ENCODE peak calls at places on chromosomes 16 and 17, in nine cellular contexts. One of them, this sample, is unnamed.

GRCh38 chr16:63312343-63312742 is 1276.1 kb upstream of the CDH8 start:
- DNase-seq in omental fat pad: no peak
- DNase-seq in AG09309: no peak
- DNase-seq in stimulated activated CD4-positive, alpha-beta T cell treated with anti-CD3 and anti-CD28 coated beads, Interleukin-15, amount 100 ng/mL, for 24 hours: no peak
- DNase-seq in activated naive CD8-positive, alpha-beta T cell treated with anti-CD3 and anti-CD28 coated beads for 36 hours: no peak
- DNase-seq in mesendoderm: no peak
- DNase-seq in transverse colon: no peak
- DNase-seq in head of caudate nucleus: no peak
- DNase-seq in activated CD4-positive, alpha-beta T cell treated with anti-CD3 and anti-CD28 coated beads, Interleukin-2, amount 10 ng/mL, durations not matched to agents 7 days and 5 days: no peak
- DNase-seq in this sample: no peak

GRCh38 chr17:78661092-78661770 is 84.0 kb upstream of the DNAH17 start:
- DNase-seq in omental fat pad: no peak
- DNase-seq in AG09309: no peak
- DNase-seq in stimulated activated CD4-positive, alpha-beta T cell treated with anti-CD3 and anti-CD28 coated beads, Interleukin-15, amount 100 ng/mL, for 24 hours: no peak
- DNase-seq in activated naive CD8-positive, alpha-beta T cell treated with anti-CD3 and anti-CD28 coated beads for 36 hours: no peak
- DNase-seq in mesendoderm: no peak
- DNase-seq in transverse colon: no peak
- DNase-seq in head of caudate nucleus: no peak
- DNase-seq in activated CD4-positive, alpha-beta T cell treated with anti-CD3 and anti-CD28 coated beads, Interleukin-2, amount 10 ng/mL, durations not matched to agents 7 days and 5 days: no peak
- DNase-seq in this sample: no peak

GRCh38 chr17:40106760-40107265 is 6.4 kb upstream of the NR1D1 start:
- DNase-seq in omental fat pad: no peak
- DNase-seq in AG09309: no peak
- DNase-seq in stimulated activated CD4-positive, alpha-beta T cell treated with anti-CD3 and anti-CD28 coated beads, Interleukin-15, amount 100 ng/mL, for 24 hours: no peak
- DNase-seq in activated naive CD8-positive, alpha-beta T cell treated with anti-CD3 and anti-CD28 coated beads for 36 hours: no peak
- DNase-seq in mesendoderm: no peak
- DNase-seq in transverse colon: no peak
- DNase-seq in head of caudate nucleus: no peak
- DNase-seq in activated CD4-positive, alpha-beta T cell treated with anti-CD3 and anti-CD28 coated beads, Interleukin-2, amount 10 ng/mL, durations not matched to agents 7 days and 5 days: no peak
- DNase-seq in this sample: no peak

GRCh38 chr17:62126292-62126691 is 61.2 kb upstream of the MED13 start:
- DNase-seq in omental fat pad: no peak
- DNase-seq in AG09309: no peak
- DNase-seq in stimulated activated CD4-positive, alpha-beta T cell treated with anti-CD3 and anti-CD28 coated beads, Interleukin-15, amount 100 ng/mL, for 24 hours: no peak
- DNase-seq in activated naive CD8-positive, alpha-beta T cell treated with anti-CD3 and anti-CD28 coated beads for 36 hours: no peak
- DNase-seq in mesendoderm: no peak
- DNase-seq in transverse colon: no peak
- DNase-seq in head of caudate nucleus: no peak
- DNase-seq in activated CD4-positive, alpha-beta T cell treated with anti-CD3 and anti-CD28 coated beads, Interleukin-2, amount 10 ng/mL, durations not matched to agents 7 days and 5 days: no peak
- DNase-seq in this sample: no peak

GRCh38 chr17:74566132-74566753 is 1.1 kb downstream of the CD300H start:
- DNase-seq in omental fat pad: no peak
- DNase-seq in AG09309: no peak
- DNase-seq in stimulated activated CD4-positive, alpha-beta T cell treated with anti-CD3 and anti-CD28 coated beads, Interleukin-15, amount 100 ng/mL, for 24 hours: peak; percentile 59
- DNase-seq in activated naive CD8-positive, alpha-beta T cell treated with anti-CD3 and anti-CD28 coated beads for 36 hours: peak; percentile 19
- DNase-seq in mesendoderm: peak; percentile 70
- DNase-seq in transverse colon: peak; percentile 39
- DNase-seq in head of caudate nucleus: peak; percentile 63
- DNase-seq in activated CD4-positive, alpha-beta T cell treated with anti-CD3 and anti-CD28 coated beads, Interleukin-2, amount 10 ng/mL, durations not matched to agents 7 days and 5 days: peak; percentile 40
- DNase-seq in this sample: peak; percentile 66

GRCh38 chr16:64964126-64964540 is 157.7 kb downstream of the CDH11 start:
- DNase-seq in omental fat pad: no peak
- DNase-seq in AG09309: no peak
- DNase-seq in stimulated activated CD4-positive, alpha-beta T cell treated with anti-CD3 and anti-CD28 coated beads, Interleukin-15, amount 100 ng/mL, for 24 hours: no peak
- DNase-seq in activated naive CD8-positive, alpha-beta T cell treated with anti-CD3 and anti-CD28 coated beads for 36 hours: no peak
- DNase-seq in mesendoderm: no peak
- DNase-seq in transverse colon: no peak
- DNase-seq in head of caudate nucleus: no peak
- DNase-seq in activated CD4-positive, alpha-beta T cell treated with anti-CD3 and anti-CD28 coated beads, Interleukin-2, amount 10 ng/mL, durations not matched to agents 7 days and 5 days: no peak
- DNase-seq in this sample: no peak

GRCh38 chr16:11487289-11487688 is 99.4 kb downstream of the LITAF start:
- DNase-seq in omental fat pad: no peak
- DNase-seq in AG09309: no peak
- DNase-seq in stimulated activated CD4-positive, alpha-beta T cell treated with anti-CD3 and anti-CD28 coated beads, Interleukin-15, amount 100 ng/mL, for 24 hours: no peak
- DNase-seq in activated naive CD8-positive, alpha-beta T cell treated with anti-CD3 and anti-CD28 coated beads for 36 hours: no peak
- DNase-seq in mesendoderm: no peak
- DNase-seq in transverse colon: no peak
- DNase-seq in head of caudate nucleus: no peak
- DNase-seq in activated CD4-positive, alpha-beta T cell treated with anti-CD3 and anti-CD28 coated beads, Interleukin-2, amount 10 ng/mL, durations not matched to agents 7 days and 5 days: no peak
- DNase-seq in this sample: no peak

GRCh38 chr17:75549246-75550138 is 24.0 kb downstream of the LLGL2 start:
- DNase-seq in omental fat pad: no peak
- DNase-seq in AG09309: no peak
- DNase-seq in stimulated activated CD4-positive, alpha-beta T cell treated with anti-CD3 and anti-CD28 coated beads, Interleukin-15, amount 100 ng/mL, for 24 hours: no peak
- DNase-seq in activated naive CD8-positive, alpha-beta T cell treated with anti-CD3 and anti-CD28 coated beads for 36 hours: no peak
- DNase-seq in mesendoderm: peak; percentile 84
- DNase-seq in transverse colon: peak; percentile 87
- DNase-seq in head of caudate nucleus: no peak
- DNase-seq in activated CD4-positive, alpha-beta T cell treated with anti-CD3 and anti-CD28 coated beads, Interleukin-2, amount 10 ng/mL, durations not matched to agents 7 days and 5 days: no peak
- DNase-seq in this sample: no peak

GRCh38 chr16:82260212-82260795 is 90.3 kb upstream of the MPHOSPH6 start:
- DNase-seq in omental fat pad: no peak
- DNase-seq in AG09309: no peak
- DNase-seq in stimulated activated CD4-positive, alpha-beta T cell treated with anti-CD3 and anti-CD28 coated beads, Interleukin-15, amount 100 ng/mL, for 24 hours: no peak
- DNase-seq in activated naive CD8-positive, alpha-beta T cell treated with anti-CD3 and anti-CD28 coated beads for 36 hours: no peak
- DNase-seq in mesendoderm: no peak
- DNase-seq in transverse colon: no peak
- DNase-seq in head of caudate nucleus: no peak
- DNase-seq in activated CD4-positive, alpha-beta T cell treated with anti-CD3 and anti-CD28 coated beads, Interleukin-2, amount 10 ng/mL, durations not matched to agents 7 days and 5 days: no peak
- DNase-seq in this sample: no peak

GRCh38 chr17:74736423-74737298 is at the start of gene RAB37:
- DNase-seq in omental fat pad: no peak
- DNase-seq in AG09309: no peak
- DNase-seq in stimulated activated CD4-positive, alpha-beta T cell treated with anti-CD3 and anti-CD28 coated beads, Interleukin-15, amount 100 ng/mL, for 24 hours: peak; percentile 47
- DNase-seq in activated naive CD8-positive, alpha-beta T cell treated with anti-CD3 and anti-CD28 coated beads for 36 hours: peak; percentile 52
- DNase-seq in mesendoderm: peak; percentile 86
- DNase-seq in transverse colon: peak; percentile 59
- DNase-seq in head of caudate nucleus: no peak
- DNase-seq in activated CD4-positive, alpha-beta T cell treated with anti-CD3 and anti-CD28 coated beads, Interleukin-2, amount 10 ng/mL, durations not matched to agents 7 days and 5 days: peak; percentile 39
- DNase-seq in this sample: peak; percentile 81

GRCh38 chr17:75367312-75367711 is 38.2 kb downstream of the GRB2 start:
- DNase-seq in omental fat pad: no peak
- DNase-seq in AG09309: no peak
- DNase-seq in stimulated activated CD4-positive, alpha-beta T cell treated with anti-CD3 and anti-CD28 coated beads, Interleukin-15, amount 100 ng/mL, for 24 hours: no peak
- DNase-seq in activated naive CD8-positive, alpha-beta T cell treated with anti-CD3 and anti-CD28 coated beads for 36 hours: no peak
- DNase-seq in mesendoderm: peak; percentile 56
- DNase-seq in transverse colon: no peak
- DNase-seq in head of caudate nucleus: no peak
- DNase-seq in activated CD4-positive, alpha-beta T cell treated with anti-CD3 and anti-CD28 coated beads, Interleukin-2, amount 10 ng/mL, durations not matched to agents 7 days and 5 days: no peak
- DNase-seq in this sample: no peak

GRCh38 chr17:73307130-73307529 is 4.7 kb downstream of the CDC42EP4 start:
- DNase-seq in omental fat pad: no peak
- DNase-seq in AG09309: no peak
- DNase-seq in stimulated activated CD4-positive, alpha-beta T cell treated with anti-CD3 and anti-CD28 coated beads, Interleukin-15, amount 100 ng/mL, for 24 hours: no peak
- DNase-seq in activated naive CD8-positive, alpha-beta T cell treated with anti-CD3 and anti-CD28 coated beads for 36 hours: no peak
- DNase-seq in mesendoderm: no peak
- DNase-seq in transverse colon: peak; percentile 55
- DNase-seq in head of caudate nucleus: no peak
- DNase-seq in activated CD4-positive, alpha-beta T cell treated with anti-CD3 and anti-CD28 coated beads, Interleukin-2, amount 10 ng/mL, durations not matched to agents 7 days and 5 days: no peak
- DNase-seq in this sample: no peak

GRCh38 chr16:4763791-4764190 is 3.2 kb downstream of the ZNF500 start:
- DNase-seq in omental fat pad: no peak
- DNase-seq in AG09309: no peak
- DNase-seq in stimulated activated CD4-positive, alpha-beta T cell treated with anti-CD3 and anti-CD28 coated beads, Interleukin-15, amount 100 ng/mL, for 24 hours: no peak
- DNase-seq in activated naive CD8-positive, alpha-beta T cell treated with anti-CD3 and anti-CD28 coated beads for 36 hours: no peak
- DNase-seq in mesendoderm: no peak
- DNase-seq in transverse colon: no peak
- DNase-seq in head of caudate nucleus: no peak
- DNase-seq in activated CD4-positive, alpha-beta T cell treated with anti-CD3 and anti-CD28 coated beads, Interleukin-2, amount 10 ng/mL, durations not matched to agents 7 days and 5 days: no peak
- DNase-seq in this sample: no peak

GRCh38 chr17:73533127-73533526 is 111.1 kb downstream of the SDK2 start:
- DNase-seq in omental fat pad: no peak
- DNase-seq in AG09309: no peak
- DNase-seq in stimulated activated CD4-positive, alpha-beta T cell treated with anti-CD3 and anti-CD28 coated beads, Interleukin-15, amount 100 ng/mL, for 24 hours: no peak
- DNase-seq in activated naive CD8-positive, alpha-beta T cell treated with anti-CD3 and anti-CD28 coated beads for 36 hours: no peak
- DNase-seq in mesendoderm: no peak
- DNase-seq in transverse colon: no peak
- DNase-seq in head of caudate nucleus: peak; percentile 11
- DNase-seq in activated CD4-positive, alpha-beta T cell treated with anti-CD3 and anti-CD28 coated beads, Interleukin-2, amount 10 ng/mL, durations not matched to agents 7 days and 5 days: no peak
- DNase-seq in this sample: no peak

GRCh38 chr16:72921620-72922019 is 126.3 kb downstream of the ZFHX3 start:
- DNase-seq in omental fat pad: no peak
- DNase-seq in AG09309: no peak
- DNase-seq in stimulated activated CD4-positive, alpha-beta T cell treated with anti-CD3 and anti-CD28 coated beads, Interleukin-15, amount 100 ng/mL, for 24 hours: no peak
- DNase-seq in activated naive CD8-positive, alpha-beta T cell treated with anti-CD3 and anti-CD28 coated beads for 36 hours: no peak
- DNase-seq in mesendoderm: no peak
- DNase-seq in transverse colon: no peak
- DNase-seq in head of caudate nucleus: peak; percentile 64
- DNase-seq in activated CD4-positive, alpha-beta T cell treated with anti-CD3 and anti-CD28 coated beads, Interleukin-2, amount 10 ng/mL, durations not matched to agents 7 days and 5 days: no peak
- DNase-seq in this sample: no peak

GRCh38 chr16:68111379-68111778 is 26.2 kb downstream of the NFATC3 start:
- DNase-seq in omental fat pad: no peak
- DNase-seq in AG09309: no peak
- DNase-seq in stimulated activated CD4-positive, alpha-beta T cell treated with anti-CD3 and anti-CD28 coated beads, Interleukin-15, amount 100 ng/mL, for 24 hours: no peak
- DNase-seq in activated naive CD8-positive, alpha-beta T cell treated with anti-CD3 and anti-CD28 coated beads for 36 hours: no peak
- DNase-seq in mesendoderm: no peak
- DNase-seq in transverse colon: no peak
- DNase-seq in head of caudate nucleus: no peak
- DNase-seq in activated CD4-positive, alpha-beta T cell treated with anti-CD3 and anti-CD28 coated beads, Interleukin-2, amount 10 ng/mL, durations not matched to agents 7 days and 5 days: no peak
- DNase-seq in this sample: no peak

GRCh38 chr17:75557075-75557851 is 30.3 kb upstream of the MYO15B start:
- DNase-seq in omental fat pad: no peak
- DNase-seq in AG09309: no peak
- DNase-seq in stimulated activated CD4-positive, alpha-beta T cell treated with anti-CD3 and anti-CD28 coated beads, Interleukin-15, amount 100 ng/mL, for 24 hours: no peak
- DNase-seq in activated naive CD8-positive, alpha-beta T cell treated with anti-CD3 and anti-CD28 coated beads for 36 hours: no peak
- DNase-seq in mesendoderm: peak; percentile 25
- DNase-seq in transverse colon: peak; percentile 81
- DNase-seq in head of caudate nucleus: peak; percentile 70
- DNase-seq in activated CD4-positive, alpha-beta T cell treated with anti-CD3 and anti-CD28 coated beads, Interleukin-2, amount 10 ng/mL, durations not matched to agents 7 days and 5 days: no peak
- DNase-seq in this sample: no peak

GRCh38 chr17:17258998-17259397 is 22.0 kb upstream of the FLCN start:
- DNase-seq in omental fat pad: no peak
- DNase-seq in AG09309: no peak
- DNase-seq in stimulated activated CD4-positive, alpha-beta T cell treated with anti-CD3 and anti-CD28 coated beads, Interleukin-15, amount 100 ng/mL, for 24 hours: no peak
- DNase-seq in activated naive CD8-positive, alpha-beta T cell treated with anti-CD3 and anti-CD28 coated beads for 36 hours: no peak
- DNase-seq in mesendoderm: no peak
- DNase-seq in transverse colon: no peak
- DNase-seq in head of caudate nucleus: peak; percentile 50
- DNase-seq in activated CD4-positive, alpha-beta T cell treated with anti-CD3 and anti-CD28 coated beads, Interleukin-2, amount 10 ng/mL, durations not matched to agents 7 days and 5 days: no peak
- DNase-seq in this sample: no peak

GRCh38 chr17:47223007-47223406 is 13.9 kb downstream of the MYL4 start:
- DNase-seq in omental fat pad: no peak
- DNase-seq in AG09309: no peak
- DNase-seq in stimulated activated CD4-positive, alpha-beta T cell treated with anti-CD3 and anti-CD28 coated beads, Interleukin-15, amount 100 ng/mL, for 24 hours: no peak
- DNase-seq in activated naive CD8-positive, alpha-beta T cell treated with anti-CD3 and anti-CD28 coated beads for 36 hours: no peak
- DNase-seq in mesendoderm: no peak
- DNase-seq in transverse colon: no peak
- DNase-seq in head of caudate nucleus: no peak
- DNase-seq in activated CD4-positive, alpha-beta T cell treated with anti-CD3 and anti-CD28 coated beads, Interleukin-2, amount 10 ng/mL, durations not matched to agents 7 days and 5 days: no peak
- DNase-seq in this sample: no peak

GRCh38 chr17:79901131-79901530 is 61.9 kb upstream of the CBX4 start:
- DNase-seq in omental fat pad: no peak
- DNase-seq in AG09309: no peak
- DNase-seq in stimulated activated CD4-positive, alpha-beta T cell treated with anti-CD3 and anti-CD28 coated beads, Interleukin-15, amount 100 ng/mL, for 24 hours: no peak
- DNase-seq in activated naive CD8-positive, alpha-beta T cell treated with anti-CD3 and anti-CD28 coated beads for 36 hours: no peak
- DNase-seq in mesendoderm: no peak
- DNase-seq in transverse colon: no peak
- DNase-seq in head of caudate nucleus: no peak
- DNase-seq in activated CD4-positive, alpha-beta T cell treated with anti-CD3 and anti-CD28 coated beads, Interleukin-2, amount 10 ng/mL, durations not matched to agents 7 days and 5 days: no peak
- DNase-seq in this sample: no peak

GRCh38 chr17:51144266-51145022 is 8.9 kb upstream of the NME1 start:
- DNase-seq in omental fat pad: no peak
- DNase-seq in AG09309: no peak
- DNase-seq in stimulated activated CD4-positive, alpha-beta T cell treated with anti-CD3 and anti-CD28 coated beads, Interleukin-15, amount 100 ng/mL, for 24 hours: no peak
- DNase-seq in activated naive CD8-positive, alpha-beta T cell treated with anti-CD3 and anti-CD28 coated beads for 36 hours: no peak
- DNase-seq in mesendoderm: peak; percentile 47
- DNase-seq in transverse colon: no peak
- DNase-seq in head of caudate nucleus: no peak
- DNase-seq in activated CD4-positive, alpha-beta T cell treated with anti-CD3 and anti-CD28 coated beads, Interleukin-2, amount 10 ng/mL, durations not matched to agents 7 days and 5 days: no peak
- DNase-seq in this sample: no peak

This sample was measured in GM13976.